ENCODE peak calls at places on chromosomes 13 and 19, in four cellular contexts. F is HepG2, O is GM12878, D is K562. E is an unnamed sample.
A peak's percentile ranks its signal among the peaks of the same experiment; 100 is the strongest.

GRCh38 chr19:2638417-2638940 is 64.0 kb downstream of the GNG7 start:
- DNase-seq in O (no peak), F (no peak), D (no peak), E (no peak)

GRCh38 chr19:10826236-10826635 is 9.8 kb downstream of the TMED1 start:
- DNase-seq in F (no peak), O (no peak), D (no peak), E (peak; percentile 38)

GRCh38 chr19:8459520-8460260 is 14.9 kb downstream of the HNRNPM start:
- DNase-seq in F (peak; percentile 29), O (no peak), D (no peak), E (no peak)

GRCh38 chr19:35295792-35296462 is 4.0 kb downstream of the MAG start:
- DNase-seq in D (peak; percentile 43), F (no peak), O (no peak), E (no peak)

GRCh38 chr19:52896431-52897148 is 845 bp downstream of the ZNF320 start:
- DNase-seq in O (no peak), F (no peak), D (peak; percentile 49), E (peak; percentile 56)

GRCh38 chr13:46804391-46804815 is 7.4 kb upstream of the ESD start:
- DNase-seq in O (no peak), F (peak; percentile 9), D (no peak), E (no peak)

GRCh38 chr19:4338441-4339350 is at the start of gene STAP2:
- DNase-seq in O (no peak), D (no peak), F (peak; percentile 44), E (no peak)

GRCh38 chr19:10173527-10173926 is 21.2 kb downstream of the DNMT1 start:
- DNase-seq in D (no peak), F (no peak), O (no peak), E (no peak)

GRCh38 chr19:23762884-23763711 is 4.4 kb upstream of the ZNF681 start:
- DNase-seq in O (peak; percentile 32), F (no peak), D (peak; percentile 86), E (peak; percentile 87)

GRCh38 chr19:54204767-54205468 is 4.3 kb downstream of the RPS9 start:
- DNase-seq in F (no peak), D (no peak), O (no peak), E (no peak)

GRCh38 chr19:19403373-19403901 is 2.0 kb upstream of the GATAD2A start:
- DNase-seq in D (no peak), O (no peak), F (no peak), E (no peak)

GRCh38 chr19:7980168-7980567 is 25.3 kb downstream of the ELAVL1 start:
- DNase-seq in F (no peak), O (no peak), D (no peak), E (no peak)

GRCh38 chr13:105442941-105443340 is 1092.5 kb downstream of the EFNB2 start:
- DNase-seq in F (no peak), O (no peak), D (no peak), E (no peak)

GRCh38 chr19:2923510-2923909 is 21.3 kb downstream of the ZNF77 start:
- DNase-seq in O (no peak), F (peak; percentile 21), D (no peak), E (no peak)

GRCh38 chr13:43061496-43062280 is 38.3 kb downstream of the DNAJC15 start:
- DNase-seq in D (no peak), O (no peak), F (no peak), E (no peak)

GRCh38 chr13:51579676-51580075 is 4.6 kb upstream of the WDFY2 start:
- DNase-seq in F (peak; percentile 20), O (no peak), D (no peak), E (no peak)

GRCh38 chr13:109922518-109922917 is 136.1 kb upstream of the IRS2 start:
- DNase-seq in F (no peak), O (no peak), D (no peak), E (no peak)

GRCh38 chr19:30374791-30375650 is 2.8 kb downstream of the ZNF536 start:
- DNase-seq in D (no peak), O (no peak), F (no peak), E (peak; percentile 85)

GRCh38 chr13:34942732-34943674 is 933 bp downstream of the NBEA start:
- DNase-seq in F (no peak), D (no peak), O (no peak), E (peak; percentile 69)

GRCh38 chr19:41944336-41944735 is 14.8 kb downstream of the RABAC1 start:
- DNase-seq in D (no peak), F (no peak), O (no peak), E (no peak)

GRCh38 chr13:41054919-41055619 is 6.2 kb upstream of the WBP4 start:
- DNase-seq in F (peak; percentile 35), D (no peak), O (no peak), E (peak; percentile 15)

GRCh38 chr19:31312004-31312403 is 37.2 kb downstream of the TSHZ3 start:
- DNase-seq in F (no peak), D (no peak), O (no peak), E (no peak)

GRCh38 chr13:28459911-28460310 is 35.0 kb downstream of the FLT1 start:
- DNase-seq in O (no peak), F (no peak), D (no peak), E (no peak)

GRCh38 chr13:26855921-26856320 is 95.3 kb upstream of the GPR12 start:
- DNase-seq in F (no peak), O (no peak), D (no peak), E (no peak)

GRCh38 chr13:114078501-114079451 is 53.6 kb downstream of the RASA3 start:
- DNase-seq in O (no peak), F (no peak), D (no peak), E (no peak)

GRCh38 chr19:12881172-12881808 is at the start of gene DNASE2:
- DNase-seq in O (peak; percentile 85), D (peak; percentile 88), F (peak; percentile 61), E (peak; percentile 95)

GRCh38 chr19:14782978-14783545 is 4.7 kb upstream of the ADGRE2 start:
- DNase-seq in F (no peak), D (no peak), O (no peak), E (no peak)

GRCh38 chr19:3151563-3152430 is 16.0 kb downstream of the GNA15 start:
- DNase-seq in F (no peak), O (no peak), D (peak; percentile 8), E (no peak)

GRCh38 chr19:14561832-14562351 is 10.0 kb downstream of the NDUFB7 start:
- DNase-seq in F (no peak), D (no peak), O (no peak), E (peak; percentile 14)

GRCh38 chr13:51861728-51862300 is at the start of gene CCDC70:
- DNase-seq in F (no peak), D (peak; percentile 19), O (no peak), E (no peak)

GRCh38 chr19:6531163-6531955 is 533 bp downstream of the TNFSF9 start:
- DNase-seq in D (peak; percentile 64), O (no peak), F (no peak), E (no peak)

GRCh38 chr19:38375098-38375493 is 725 bp downstream of the PSMD8 start:
- DNase-seq in O (no peak), D (no peak), F (no peak), E (no peak)

GRCh38 chr13:50444726-50445125 is 398.8 kb downstream of the DLEU7 start:
- DNase-seq in F (no peak), D (no peak), O (no peak), E (no peak)

GRCh38 chr19:4537953-4538600 is 1.8 kb downstream of the LRG1 start:
- DNase-seq in F (no peak), O (no peak), D (no peak), E (no peak)

GRCh38 chr19:56107626-56108351 is 13.3 kb downstream of the ZNF787 start:
- DNase-seq in D (no peak), F (no peak), O (no peak), E (no peak)

GRCh38 chr19:8684001-8684902 is 14.3 kb downstream of the ACTL9 start:
- DNase-seq in D (no peak), F (no peak), O (no peak), E (no peak)

DNA sequence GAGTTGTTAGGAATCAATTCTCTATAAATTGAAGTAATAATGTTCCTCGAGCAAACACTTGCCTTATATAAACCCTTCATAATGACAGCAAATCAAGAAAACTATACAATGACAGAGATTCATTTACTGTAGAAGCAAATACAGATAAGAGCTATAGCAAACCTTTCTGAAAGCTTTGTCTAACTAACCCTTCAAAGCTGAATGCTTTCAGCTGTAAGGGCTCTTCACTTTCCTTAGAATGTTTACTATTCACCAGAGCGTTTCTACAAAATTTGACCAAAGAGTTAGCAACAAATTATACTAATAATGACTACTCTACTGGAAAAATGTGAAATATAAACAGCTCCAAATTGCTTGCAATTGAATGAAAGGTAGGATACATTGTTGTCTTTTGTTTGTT is 218.1 kb downstream of the SLITRK5 start:
- DNase-seq in D (no peak), O (no peak), F (no peak), E (no peak)
- TF ChIP-seq NFIC in D (no peak), O (no peak), F (no peak), E (no peak)

DNA sequence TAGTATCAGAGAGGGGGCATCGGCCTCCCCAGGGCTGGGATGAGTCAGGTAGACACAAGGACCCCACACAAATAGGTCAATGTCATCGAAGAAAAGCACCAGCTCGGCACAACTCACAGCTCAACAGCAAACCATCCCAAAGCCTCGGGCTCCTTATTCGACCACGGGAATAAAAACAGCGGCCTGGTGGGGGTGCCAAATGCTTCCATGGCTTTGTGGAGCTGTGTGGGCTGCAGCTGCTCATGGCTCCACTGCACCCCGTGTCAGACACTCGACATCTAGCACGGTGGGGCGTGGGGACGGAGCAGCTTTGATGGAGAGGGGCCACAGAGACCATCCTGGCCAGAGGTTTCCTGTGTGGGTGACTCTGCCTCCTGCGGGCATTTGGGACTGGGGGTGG is 212.5 kb upstream of the SOX1 start:
- DNase-seq in F (no peak), O (no peak), D (no peak), E (no peak)
- TF ChIP-seq NFIC in F (no peak), O (no peak), D (no peak), E (no peak)

GRCh38 chr13:31887311-31887710 is 144.3 kb upstream of the FRY start:
- DNase-seq in D (no peak), F (no peak), O (no peak), E (no peak)
- TF ChIP-seq NFIC in D (no peak), F (no peak), O (no peak), E (no peak)

DNA sequence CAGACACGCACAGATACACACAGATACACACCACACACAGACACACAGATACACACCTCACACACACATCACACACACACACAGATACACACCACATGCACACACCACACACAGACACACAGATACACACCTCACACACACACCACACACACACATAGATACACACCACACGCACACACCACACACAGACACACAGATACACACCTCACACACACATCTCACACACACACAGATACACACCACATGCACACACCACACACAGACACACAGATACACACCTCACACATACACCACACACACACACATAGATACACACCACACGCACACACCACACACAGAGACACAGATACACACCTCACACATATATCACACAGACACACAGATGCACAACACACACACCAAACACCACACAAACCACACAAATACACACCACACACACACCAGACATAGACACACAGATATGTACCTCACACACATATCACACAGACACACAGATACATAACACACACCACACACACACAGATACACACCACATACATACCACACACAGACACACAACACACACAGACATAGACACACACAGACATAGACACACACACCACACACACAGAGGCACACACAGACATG is 24.2 kb upstream of the SLC7A10 start:
- DNase-seq in D (no peak), O (no peak), F (no peak), E (no peak)
- TF ChIP-seq NFIC in D (no peak), O (no peak), F (no peak), E (no peak)

GRCh38 chr19:703651-704446 is 4.9 kb upstream of the PALM start:
- DNase-seq in D (peak; percentile 96), F (peak; percentile 90), O (no peak), E (peak; percentile 97)
- TF ChIP-seq NFIC in D (no peak), F (no peak), O (no peak), E (no peak)

GRCh38 chr13:112898786-112899617 is 70.0 kb upstream of the MCF2L start:
- DNase-seq in D (no peak), O (no peak), F (no peak), E (no peak)
- TF ChIP-seq NFIC in D (no peak), O (no peak), F (no peak), E (no peak)